ENCODE peak calls at places on chromosomes 6 and 20, in five cellular contexts. V is Calu3, O is colonic mucosa, G is progenitor cell of endocrine pancreas, C is BE2C. M is an unnamed sample.

GRCh38 chr6:45184937-45185336 is 143.2 kb upstream of the RUNX2 start:
- DNase-seq in V (no peak), O (no peak), G (no peak), C (no peak), M (no peak)

GRCh38 chr6:148829415-148830101 is 82.7 kb downstream of the UST start:
- DNase-seq in V (no peak), O (no peak), G (no peak), C (no peak), M (no peak)

GRCh38 chr20:35992713-35993335 is 24.4 kb downstream of the CNBD2 start:
- DNase-seq in V (peak), O (peak), G (no peak), C (peak), M (peak)

GRCh38 chr6:149234051-149234962 is 83.2 kb upstream of the TAB2 start:
- DNase-seq in V (no peak), O (no peak), G (no peak), C (no peak), M (peak)

GRCh38 chr6:139515511-139515910 is 141.1 kb upstream of the CITED2 start:
- DNase-seq in C (no peak), V (no peak), G (no peak), O (no peak), M (peak)

GRCh38 chr20:47810686-47811347 is 25.5 kb upstream of the SULF2 start:
- DNase-seq in V (no peak), G (no peak), O (no peak), C (no peak), M (no peak)

GRCh38 chr6:21377356-21377755 is 216.2 kb upstream of the SOX4 start:
- DNase-seq in C (no peak), G (no peak), O (no peak), V (no peak), M (no peak)

GRCh38 chr6:290111-290932 is 2.0 kb upstream of the DUSP22 start:
- DNase-seq in V (no peak), O (no peak), G (no peak), C (no peak), M (no peak)

GRCh38 chr6:126672654-126673053 is 332.7 kb downstream of the CENPW start:
- DNase-seq in V (no peak), G (no peak), C (no peak), O (no peak), M (peak)

GRCh38 chr6:134173007-134173690 is 120.7 kb upstream of the SLC2A12 start:
- DNase-seq in G (no peak), O (no peak), V (no peak), C (no peak), M (no peak)

GRCh38 chr6:41132254-41132653 is 21.9 kb downstream of the TREML1 start:
- DNase-seq in G (no peak), C (no peak), V (no peak), O (no peak), M (no peak)

GRCh38 chr6:2763345-2763841 is 1.8 kb upstream of the WRNIP1 start:
- DNase-seq in V (peak), C (no peak), G (no peak), O (peak), M (no peak)

GRCh38 chr20:44457016-44457415 is 18.7 kb upstream of the TTPAL start:
- DNase-seq in O (peak), V (no peak), C (peak), G (no peak), M (no peak)

GRCh38 chr6:5550631-5551030 is 289.3 kb downstream of the FARS2 start:
- DNase-seq in O (no peak), V (no peak), C (no peak), G (no peak), M (no peak)

GRCh38 chr6:33000053-33000452 is 9.3 kb downstream of the HLA-DOA start:
- DNase-seq in G (no peak), C (no peak), V (peak), O (no peak), M (no peak)

GRCh38 chr6:53581161-53581560 is 36.3 kb upstream of the GCLC start:
- DNase-seq in C (no peak), O (no peak), G (no peak), V (no peak), M (no peak)

GRCh38 chr20:35010405-35011192 is 54.9 kb downstream of the MYH7B start:
- DNase-seq in V (no peak), O (no peak), G (no peak), C (no peak), M (no peak)

GRCh38 chr20:40704828-40705227 is 15.8 kb upstream of the MAFB start:
- DNase-seq in C (no peak), G (no peak), V (no peak), O (no peak), M (no peak)

GRCh38 chr6:22036267-22036666 is 260.6 kb downstream of the PRL start:
- DNase-seq in V (peak), C (peak), O (no peak), G (peak), M (no peak)

GRCh38 chr6:3484240-3484639 is 27.4 kb upstream of the SLC22A23 start:
- DNase-seq in G (no peak), O (no peak), C (no peak), V (no peak), M (peak)

GRCh38 chr6:118350881-118351430 is 197.1 kb upstream of the PLN start:
- DNase-seq in V (no peak), C (no peak), O (no peak), G (no peak), M (peak)

GRCh38 chr6:53673138-53673801 is 7.7 kb upstream of the KLHL31 start:
- DNase-seq in O (no peak), C (no peak), G (no peak), V (peak), M (peak)

GRCh38 chr6:130677766-130678165 is 149.4 kb upstream of the SMLR1 start:
- DNase-seq in O (no peak), V (no peak), C (no peak), G (no peak), M (no peak)

GRCh38 chr20:15889073-15889923 is 684.0 kb downstream of the KIF16B start:
- DNase-seq in V (no peak), O (no peak), G (no peak), C (peak), M (no peak)

GRCh38 chr6:29627762-29628418 is 5.1 kb downstream of the GABBR1 start:
- DNase-seq in V (peak), G (peak), O (peak), C (peak), M (peak)

GRCh38 chr6:1792989-1793388 is 183.3 kb downstream of the FOXC1 start:
- DNase-seq in G (no peak), O (peak), V (peak), C (peak), M (no peak)

GRCh38 chr6:91781946-91782345 is 1195.1 kb upstream of the MAP3K7 start:
- DNase-seq in G (no peak), O (no peak), C (peak), V (no peak), M (no peak)

DNA sequence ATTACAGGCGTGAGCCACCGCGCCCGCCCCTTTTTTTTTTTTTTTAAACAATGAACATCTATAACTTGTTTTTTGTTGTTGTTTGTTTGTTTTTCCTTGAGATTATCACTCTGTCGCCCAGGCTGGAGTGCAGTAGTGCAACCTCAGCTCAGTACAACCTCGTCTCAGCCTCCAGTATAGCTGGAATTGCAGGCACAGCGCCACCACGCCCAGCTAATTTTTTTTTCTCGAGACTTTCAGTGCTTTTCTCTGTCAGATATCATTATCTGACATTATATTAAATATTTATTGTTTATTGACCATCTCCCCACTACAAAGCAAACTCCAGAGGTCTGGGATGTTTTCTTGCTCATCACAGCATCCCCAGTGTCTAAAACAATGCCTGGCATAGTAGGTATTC is 2.3 kb upstream of the DLK2 start:
- DNase-seq in C (no peak), V (no peak), O (no peak), G (no peak), M (no peak)
- TF ChIP-seq CTCF in C (no peak), V (no peak), O (no peak), G (no peak), M (no peak)

GRCh38 chr6:109874086-109874485 is 104.0 kb upstream of the GPR6 start:
- DNase-seq in G (no peak), O (no peak), V (no peak), C (no peak), M (no peak)

GRCh38 chr6:109869398-109870165 is 108.5 kb upstream of the GPR6 start:
- DNase-seq in G (no peak), C (no peak), O (no peak), V (no peak), M (peak)

GRCh38 chr6:109872968-109873545 is 105.1 kb upstream of the GPR6 start:
- DNase-seq in V (no peak), C (no peak), G (no peak), O (no peak), M (no peak)

GRCh38 chr6:109874621-109875020 is 103.5 kb upstream of the GPR6 start:
- DNase-seq in V (no peak), G (no peak), C (no peak), O (no peak), M (no peak)

DNA sequence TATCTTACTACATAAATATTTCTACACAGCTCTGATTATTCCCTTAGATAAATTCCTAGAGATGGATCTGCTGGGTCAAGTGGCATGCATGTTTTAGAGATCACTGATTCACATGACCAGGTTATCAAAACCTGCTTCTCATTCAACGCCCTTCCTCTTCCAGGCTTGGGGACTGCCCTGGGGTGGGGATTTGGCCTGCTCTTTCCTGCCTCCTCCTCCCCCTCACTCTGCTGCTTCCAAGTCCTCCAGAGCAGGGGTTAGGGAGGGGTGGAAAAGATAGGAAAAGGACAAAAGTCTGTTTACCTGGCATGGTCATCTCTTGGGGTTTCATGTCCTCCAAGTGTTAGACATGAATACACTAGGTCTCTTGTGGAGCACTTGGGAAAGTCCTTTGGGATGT is 105.6 kb upstream of the GPR6 start:
- DNase-seq in C (no peak), G (no peak), V (no peak), O (no peak), M (no peak)
- TF ChIP-seq CTCF in C (no peak), G (no peak), V (no peak), O (no peak), M (no peak)

GRCh38 chr20:46099491-46100287 is 9.9 kb upstream of the NCOA5 start:
- DNase-seq in O (no peak), V (no peak), G (no peak), C (no peak), M (peak)
- TF ChIP-seq CTCF in O (no peak), V (no peak), G (no peak), C (peak), M (no peak)

GRCh38 chr20:50434321-50434652 is 75.9 kb upstream of the PTPN1 start:
- DNase-seq in G (no peak), C (no peak), O (no peak), V (no peak), M (no peak)

GRCh38 chr20:50436052-50436656 is 74.0 kb upstream of the PTPN1 start:
- DNase-seq in G (no peak), C (no peak), V (no peak), O (no peak), M (no peak)

GRCh38 chr20:50435397-50436051 is 74.7 kb upstream of the PTPN1 start:
- DNase-seq in V (no peak), G (no peak), C (no peak), O (no peak), M (no peak)

GRCh38 chr20:50433001-50433400 is 77.2 kb upstream of the PTPN1 start:
- DNase-seq in G (no peak), C (no peak), O (no peak), V (no peak), M (no peak)

GRCh38 chr20:50434653-50435396 is 75.4 kb upstream of the PTPN1 start:
- DNase-seq in V (peak), G (no peak), O (no peak), C (no peak), M (peak)
- TF ChIP-seq CTCF in V (no peak), G (no peak), O (no peak), C (no peak), M (no peak)

GRCh38 chr20:32920066-32920465 is 61.3 kb downstream of the EFCAB8 start:
- DNase-seq in C (no peak), V (no peak), G (no peak), O (no peak), M (no peak)
- TF ChIP-seq CTCF in C (no peak), V (no peak), G (no peak), O (no peak), M (no peak)